ENCODE peak calls at places on chromosome 11, in six cellular contexts. D is spleen; M is HS-5; H is NCI-H2081; G is HFFc6; B is activated CD8-positive, alpha-beta memory T cell treated with anti-CD3 and anti-CD28 coated beads, Interleukin-2, amount 50 U/mL, for 48 hours. R is an unnamed sample.

GRCh38 chr11:31779268-31779879 is 31.7 kb downstream of the PAX6 start:
- DNase-seq in D (no peak), M (peak), H (peak), G (peak), B (no peak), R (no peak)

GRCh38 chr11:60700689-60701508 is 1.5 kb downstream of the MS4A8 start:
- DNase-seq in D (no peak), M (peak), H (peak), G (no peak), B (no peak), R (peak)

GRCh38 chr11:125262825-125263218 is 98.3 kb downstream of the PKNOX2 start:
- DNase-seq in D (no peak), M (no peak), H (no peak), G (no peak), B (no peak), R (no peak)

GRCh38 chr11:82465481-82465880 is 268.2 kb downstream of the FAM181B start:
- DNase-seq in D (no peak), M (no peak), H (no peak), G (no peak), B (no peak), R (no peak)

GRCh38 chr11:64893194-64894069 is 15.0 kb upstream of the EHD1 start:
- DNase-seq in D (no peak), M (no peak), H (no peak), G (no peak), B (no peak), R (no peak)

GRCh38 chr11:44403176-44403575 is 93.2 kb upstream of the ALX4 start:
- DNase-seq in D (no peak), M (no peak), H (no peak), G (no peak), B (no peak), R (no peak)

GRCh38 chr11:134459246-134460043 is 47.4 kb upstream of the B3GAT1 start:
- DNase-seq in D (no peak), M (no peak), H (no peak), G (no peak), B (no peak), R (no peak)

GRCh38 chr11:44611687-44612437 is 46.4 kb downstream of the CD82 start:
- DNase-seq in D (peak), M (no peak), H (no peak), G (no peak), B (peak), R (no peak)

GRCh38 chr11:70141490-70142014 is 61.5 kb upstream of the FADD start:
- DNase-seq in D (no peak), M (no peak), H (no peak), G (no peak), B (no peak), R (no peak)

GRCh38 chr11:36702330-36703054 is 104.5 kb upstream of the RAG2 start:
- DNase-seq in D (no peak), M (peak), H (peak), G (peak), B (no peak), R (peak)

GRCh38 chr11:102664001-102664752 is 39.0 kb upstream of the MMP20 start:
- DNase-seq in D (no peak), M (no peak), H (no peak), G (no peak), B (no peak), R (no peak)

GRCh38 chr11:112296044-112296443 is 35.4 kb upstream of the PLET1 start:
- DNase-seq in D (no peak), M (no peak), H (no peak), G (no peak), B (no peak), R (no peak)

GRCh38 chr11:36501236-36501635 is 8.8 kb downstream of the TRAF6 start:
- DNase-seq in D (no peak), M (no peak), H (no peak), G (no peak), B (no peak), R (no peak)

GRCh38 chr11:74519719-74520118 is 26.2 kb upstream of the LIPT2 start:
- DNase-seq in D (no peak), M (no peak), H (no peak), G (no peak), B (no peak), R (no peak)

GRCh38 chr11:91872216-91872615 is 352.4 kb upstream of the FAT3 start:
- DNase-seq in D (no peak), M (no peak), H (no peak), G (no peak), B (no peak), R (no peak)

GRCh38 chr11:76148207-76148606 is 58.1 kb downstream of the WNT11 start:
- DNase-seq in D (no peak), M (no peak), H (no peak), G (no peak), B (no peak), R (no peak)

GRCh38 chr11:19237813-19238212 is 2.9 kb downstream of the E2F8 start:
- DNase-seq in D (no peak), M (no peak), H (no peak), G (no peak), B (no peak), R (no peak)

GRCh38 chr11:30314625-30315024 is 8.3 kb upstream of the ARL14EP start:
- DNase-seq in D (no peak), M (no peak), H (no peak), G (no peak), B (no peak), R (no peak)

GRCh38 chr11:118519549-118519948 is 7.7 kb upstream of the TTC36 start:
- DNase-seq in D (no peak), M (no peak), H (no peak), G (no peak), B (no peak), R (no peak)

GRCh38 chr11:22707119-22707899 is 40.9 kb downstream of the GAS2 start:
- DNase-seq in D (no peak), M (no peak), H (no peak), G (no peak), B (no peak), R (no peak)

GRCh38 chr11:1297576-1298473 is 11.6 kb downstream of the TOLLIP start:
- DNase-seq in D (peak), M (no peak), H (peak), G (no peak), B (no peak), R (no peak)

GRCh38 chr11:55714982-55715888 is 53.2 kb downstream of the OR4C6 start:
- DNase-seq in D (no peak), M (no peak), H (no peak), G (no peak), B (peak), R (no peak)

GRCh38 chr11:76152741-76153608 is 53.3 kb downstream of the WNT11 start:
- DNase-seq in D (peak), M (no peak), H (no peak), G (no peak), B (peak), R (no peak)

GRCh38 chr11:46604796-46605195 is 11.0 kb upstream of the AMBRA1 start:
- DNase-seq in D (no peak), M (no peak), H (no peak), G (no peak), B (no peak), R (no peak)

R was measured in SHP77.